ENCODE peak calls at places on chromosomes 13 and 19, in ten cellular contexts. Q, X, S, Z, H, E, O, W, R and P are unnamed samples.

GRCh38 chr13:43744630-43745029 is 42.1 kb downstream of the ENOX1 start:
- DNase-seq in Q (peak), X (no peak), S (no peak), Z (no peak), H (no peak), E (no peak), O (no peak), W (no peak), R (no peak), P (no peak)

GRCh38 chr13:20359335-20359734 is 127.2 kb upstream of the GJB6 start:
- DNase-seq in Q (peak), X (no peak), S (peak), Z (no peak), H (peak), E (no peak), O (no peak), W (peak), R (no peak), P (no peak)

GRCh38 chr19:3108775-3109174 is 14.6 kb downstream of the GNA11 start:
- DNase-seq in Q (peak), X (peak), S (peak), Z (peak), H (peak), E (peak), O (peak), W (peak), R (peak), P (no peak)

GRCh38 chr19:7524523-7524922 is 2.1 kb downstream of the MCOLN1 start:
- DNase-seq in Q (no peak), X (no peak), S (no peak), Z (no peak), H (no peak), E (no peak), O (no peak), W (no peak), R (no peak), P (no peak)

GRCh38 chr19:13597625-13598024 is 91.3 kb upstream of the CACNA1A start:
- DNase-seq in Q (peak), X (peak), S (peak), Z (peak), H (peak), E (peak), O (no peak), W (peak), R (no peak), P (peak)

GRCh38 chr13:102870677-102871415 is 25.0 kb downstream of the ERCC5 start:
- DNase-seq in Q (peak), X (peak), S (peak), Z (peak), H (peak), E (peak), O (no peak), W (peak), R (peak), P (no peak)

GRCh38 chr19:36605839-36606478 is 846 bp downstream of the ZNF382 start:
- DNase-seq in Q (peak), X (no peak), S (peak), Z (no peak), H (no peak), E (no peak), O (no peak), W (no peak), R (no peak), P (no peak)

GRCh38 chr19:40650749-40651305 is 39.6 kb downstream of the NUMBL start:
- DNase-seq in Q (peak), X (no peak), S (no peak), Z (peak), H (no peak), E (no peak), O (no peak), W (no peak), R (no peak), P (no peak)

GRCh38 chr13:98977568-98978270 is at the start of gene DOCK9:
- DNase-seq in Q (peak), X (no peak), S (peak), Z (peak), H (peak), E (peak), O (no peak), W (no peak), R (peak), P (no peak)

GRCh38 chr13:21344662-21345176 is 114.4 kb downstream of the ZDHHC20 start:
- DNase-seq in Q (no peak), X (no peak), S (no peak), Z (no peak), H (peak), E (no peak), O (no peak), W (no peak), R (no peak), P (no peak)

GRCh38 chr19:38093587-38093986 is 130.4 kb downstream of the DPF1 start:
- DNase-seq in Q (no peak), X (peak), S (no peak), Z (no peak), H (no peak), E (peak), O (no peak), W (no peak), R (peak), P (no peak)

GRCh38 chr13:94534171-94534570 is 54.7 kb upstream of the DCT start:
- DNase-seq in Q (no peak), X (no peak), S (peak), Z (no peak), H (no peak), E (no peak), O (no peak), W (no peak), R (no peak), P (no peak)

GRCh38 chr19:49210108-49210900 is 52.7 kb downstream of the TRPM4 start:
- DNase-seq in Q (no peak), X (no peak), S (no peak), Z (no peak), H (no peak), E (no peak), O (no peak), W (no peak), R (no peak), P (no peak)

GRCh38 chr13:103386341-103386740 is 320.1 kb upstream of the SLC10A2 start:
- DNase-seq in Q (peak), X (no peak), S (peak), Z (no peak), H (peak), E (no peak), O (no peak), W (no peak), R (no peak), P (peak)

GRCh38 chr13:50995870-50996269 is 86.3 kb downstream of the RNASEH2B start:
- DNase-seq in Q (no peak), X (no peak), S (peak), Z (no peak), H (no peak), E (no peak), O (no peak), W (no peak), R (no peak), P (no peak)

GRCh38 chr13:110449225-110450015 is 112.1 kb downstream of the RAB20 start:
- DNase-seq in Q (no peak), X (no peak), S (no peak), Z (no peak), H (no peak), E (no peak), O (no peak), W (no peak), R (no peak), P (no peak)

GRCh38 chr19:17658666-17659065 is 29.5 kb downstream of the UNC13A start:
- DNase-seq in Q (peak), X (no peak), S (no peak), Z (no peak), H (no peak), E (no peak), O (no peak), W (no peak), R (no peak), P (no peak)

GRCh38 chr13:114118086-114118762 is 14.2 kb downstream of the RASA3 start:
- DNase-seq in Q (no peak), X (no peak), S (no peak), Z (peak), H (peak), E (no peak), O (no peak), W (no peak), R (no peak), P (no peak)

GRCh38 chr19:7506385-7507328 is 9.2 kb upstream of the ZNF358 start:
- DNase-seq in Q (peak), X (peak), S (peak), Z (peak), H (peak), E (peak), O (no peak), W (no peak), R (peak), P (peak)

GRCh38 chr13:96248103-96248502 is 158.2 kb downstream of the HS6ST3 start:
- DNase-seq in Q (no peak), X (no peak), S (no peak), Z (no peak), H (no peak), E (no peak), O (no peak), W (no peak), R (no peak), P (no peak)

GRCh38 chr13:25172303-25172630 is 179 bp upstream of the AMER2 start:
- DNase-seq in Q (no peak), X (no peak), S (no peak), Z (no peak), H (no peak), E (peak), O (no peak), W (no peak), R (no peak), P (no peak)

GRCh38 chr13:25046985-25047660 is 48.8 kb upstream of the PABPC3 start:
- DNase-seq in Q (peak), X (no peak), S (no peak), Z (no peak), H (peak), E (peak), O (no peak), W (peak), R (no peak), P (no peak)

GRCh38 chr13:60326273-60326672 is 70.7 kb upstream of the TDRD3 start:
- DNase-seq in Q (no peak), X (no peak), S (no peak), Z (no peak), H (no peak), E (no peak), O (no peak), W (no peak), R (no peak), P (no peak)

GRCh38 chr13:43749503-43749902 is 37.3 kb downstream of the ENOX1 start:
- DNase-seq in Q (no peak), X (no peak), S (peak), Z (no peak), H (no peak), E (no peak), O (no peak), W (no peak), R (no peak), P (no peak)

GRCh38 chr19:14218615-14219330 is 12.8 kb upstream of the ADGRL1 start:
- DNase-seq in Q (peak), X (no peak), S (no peak), Z (no peak), H (no peak), E (no peak), O (no peak), W (no peak), R (no peak), P (no peak)

GRCh38 chr19:12293771-12294307 is 844 bp downstream of the ZNF44 start:
- DNase-seq in Q (peak), X (peak), S (peak), Z (peak), H (no peak), E (peak), O (peak), W (peak), R (peak), P (peak)

GRCh38 chr19:19278315-19278714 is 5.2 kb upstream of the TM6SF2 start:
- DNase-seq in Q (no peak), X (no peak), S (no peak), Z (no peak), H (no peak), E (no peak), O (no peak), W (no peak), R (no peak), P (no peak)

GRCh38 chr19:1259873-1260748 is 9.0 kb upstream of the CIRBP start:
- DNase-seq in Q (no peak), X (no peak), S (peak), Z (peak), H (no peak), E (no peak), O (peak), W (no peak), R (no peak), P (peak)

GRCh38 chr13:109787135-109787954 is 962 bp upstream of the IRS2 start:
- DNase-seq in Q (peak), X (peak), S (no peak), Z (peak), H (peak), E (no peak), O (no peak), W (peak), R (peak), P (peak)

GRCh38 chr13:112905990-112906641 is 62.9 kb upstream of the MCF2L start:
- DNase-seq in Q (no peak), X (peak), S (peak), Z (no peak), H (no peak), E (no peak), O (no peak), W (no peak), R (no peak), P (no peak)

GRCh38 chr13:109093988-109094387 is 464.6 kb downstream of the MYO16 start:
- DNase-seq in Q (no peak), X (peak), S (no peak), Z (no peak), H (peak), E (no peak), O (no peak), W (no peak), R (no peak), P (no peak)

GRCh38 chr13:31001647-31002046 is 69.2 kb downstream of the TEX26 start:
- DNase-seq in Q (no peak), X (no peak), S (peak), Z (no peak), H (no peak), E (no peak), O (no peak), W (no peak), R (no peak), P (no peak)

GRCh38 chr13:69910800-69911199 is 196.8 kb upstream of the ATXN8OS start:
- DNase-seq in Q (no peak), X (no peak), S (no peak), Z (no peak), H (no peak), E (no peak), O (no peak), W (no peak), R (no peak), P (no peak)

GRCh38 chr13:51950722-51951121 is 60.5 kb downstream of the ATP7B start:
- DNase-seq in Q (peak), X (no peak), S (no peak), Z (no peak), H (peak), E (no peak), O (no peak), W (no peak), R (no peak), P (no peak)

GRCh38 chr13:27783111-27783510 is 9.2 kb upstream of the GSX1 start:
- DNase-seq in Q (peak), X (no peak), S (no peak), Z (no peak), H (no peak), E (no peak), O (no peak), W (no peak), R (no peak), P (no peak)

GRCh38 chr13:30745917-30746686 is 10.8 kb downstream of the ALOX5AP start:
- DNase-seq in Q (peak), X (no peak), S (peak), Z (no peak), H (no peak), E (no peak), O (no peak), W (no peak), R (no peak), P (no peak)

GRCh38 chr13:42548731-42549554 is 25.0 kb upstream of the TNFSF11 start:
- DNase-seq in Q (peak), X (no peak), S (peak), Z (no peak), H (peak), E (no peak), O (no peak), W (no peak), R (no peak), P (no peak)

GRCh38 chr19:46409146-46409545 is 4.2 kb downstream of the CCDC8 start:
- DNase-seq in Q (no peak), X (no peak), S (no peak), Z (no peak), H (no peak), E (no peak), O (no peak), W (no peak), R (no peak), P (no peak)

GRCh38 chr13:23572836-23573235 is 2.6 kb downstream of the TNFRSF19 start:
- DNase-seq in Q (no peak), X (no peak), S (no peak), Z (no peak), H (no peak), E (no peak), O (no peak), W (no peak), R (no peak), P (no peak)